ENCODE peak calls at places on chromosomes 5 and 9, in four cellular contexts. F is sciatic nerve; D is stimulated activated CD8-positive, alpha-beta memory T cell treated with anti-CD3 and anti-CD28 coated beads, Interleukin-2, amount 100 ng/mL, for 1 hour; S is activated gamma-delta T cell treated with anti-CD3 and anti-CD28 coated beads, Interleukin-2, amount 50 U/mL, for 16 hours. Z is an unnamed sample.

GRCh38 chr9:93958121-93958874 is 3.1 kb upstream of the BARX1 start:
- DNase-seq in S (no peak), F (no peak), D (no peak), Z (no peak)

GRCh38 chr5:172769598-172770373 is 1.2 kb downstream of the DUSP1 start:
- DNase-seq in S (no peak), F (peak), D (no peak), Z (no peak)

GRCh38 chr5:168214886-168215285 is 76.6 kb upstream of the WWC1 start:
- DNase-seq in S (no peak), D (no peak), F (no peak), Z (no peak)

GRCh38 chr9:137639303-137640051 is 20.7 kb downstream of the EHMT1 start:
- DNase-seq in F (no peak), D (no peak), S (no peak), Z (no peak)

GRCh38 chr5:149320791-149321330 is 24.4 kb upstream of the GRPEL2 start:
- DNase-seq in S (no peak), D (no peak), F (peak), Z (peak)

GRCh38 chr9:99474186-99474585 is 252.1 kb downstream of the SEC61B start:
- DNase-seq in S (no peak), D (no peak), F (no peak), Z (no peak)

GRCh38 chr5:94754824-94755223 is 136.4 kb downstream of the SLF1 start:
- DNase-seq in D (no peak), F (no peak), S (no peak), Z (no peak)

GRCh38 chr5:68012831-68013230 is 202.7 kb upstream of the PIK3R1 start:
- DNase-seq in S (no peak), F (no peak), D (no peak), Z (no peak)

GRCh38 chr9:127968717-127969383 is 11.9 kb downstream of the EEIG1 start:
- DNase-seq in F (peak), D (no peak), S (no peak), Z (no peak)

GRCh38 chr9:134951461-134951860 is 33.7 kb upstream of the FCN1 start:
- DNase-seq in S (no peak), F (peak), D (no peak), Z (no peak)

GRCh38 chr9:115262952-115263351 is 145.0 kb upstream of the TNC start:
- DNase-seq in D (no peak), S (no peak), F (no peak), Z (no peak)

GRCh38 chr5:141866111-141866510 is 12.1 kb downstream of the PCDH1 start:
- DNase-seq in S (no peak), F (peak), D (no peak), Z (no peak)

GRCh38 chr5:135814254-135814653 is 20.2 kb upstream of the SLC25A48 start:
- DNase-seq in D (no peak), F (no peak), S (no peak), Z (no peak)

GRCh38 chr5:51201708-51202107 is 181.5 kb upstream of the ISL1 start:
- DNase-seq in D (no peak), S (no peak), F (no peak), Z (no peak)

GRCh38 chr5:113218906-113219517 is 215.8 kb downstream of the TSSK1B start:
- DNase-seq in F (no peak), D (no peak), S (no peak), Z (no peak)

GRCh38 chr5:131382407-131383395 is 118.8 kb downstream of the CDC42SE2 start:
- DNase-seq in S (peak), D (no peak), F (no peak), Z (no peak)

GRCh38 chr5:1651971-1652872 is 128.5 kb upstream of the LPCAT1 start:
- DNase-seq in S (no peak), F (no peak), D (no peak), Z (no peak)

GRCh38 chr5:159340511-159340910 is 10.2 kb upstream of the IL12B start:
- DNase-seq in F (no peak), D (no peak), S (no peak), Z (no peak)

Z was measured in SK-N-MC.